ENCODE peak calls at places on chromosomes 2 and 18, in five cellular contexts. One of them, this sample, is unnamed.

GRCh38 chr2:42973771-42974170 is 181.4 kb upstream of the HAAO start:
- DNase-seq in effector memory CD4-positive, alpha-beta T cell: no peak
- DNase-seq in cardiac muscle cell: peak
- DNase-seq in heart left ventricle: peak
- DNase-seq in testis: no peak
- DNase-seq in this sample: no peak

GRCh38 chr2:167928434-167928833 is 319.0 kb downstream of the STK39 start:
- DNase-seq in effector memory CD4-positive, alpha-beta T cell: no peak
- DNase-seq in cardiac muscle cell: no peak
- DNase-seq in heart left ventricle: no peak
- DNase-seq in testis: no peak
- DNase-seq in this sample: no peak

GRCh38 chr2:10935953-10936942 is 24.5 kb downstream of the KCNF1 start:
- DNase-seq in effector memory CD4-positive, alpha-beta T cell: no peak
- DNase-seq in cardiac muscle cell: no peak
- DNase-seq in heart left ventricle: no peak
- DNase-seq in testis: no peak
- DNase-seq in this sample: no peak

GRCh38 chr18:54949588-54949987 is 9.7 kb downstream of the CCDC68 start:
- DNase-seq in effector memory CD4-positive, alpha-beta T cell: no peak
- DNase-seq in cardiac muscle cell: no peak
- DNase-seq in heart left ventricle: no peak
- DNase-seq in testis: no peak
- DNase-seq in this sample: no peak

GRCh38 chr2:134175834-134176233 is 78.0 kb upstream of the MGAT5 start:
- DNase-seq in effector memory CD4-positive, alpha-beta T cell: no peak
- DNase-seq in cardiac muscle cell: no peak
- DNase-seq in heart left ventricle: no peak
- DNase-seq in testis: no peak
- DNase-seq in this sample: no peak

GRCh38 chr2:80303825-80304521 is 579 bp downstream of the LRRTM1 start:
- DNase-seq in effector memory CD4-positive, alpha-beta T cell: no peak
- DNase-seq in cardiac muscle cell: peak
- DNase-seq in heart left ventricle: no peak
- DNase-seq in testis: no peak
- DNase-seq in this sample: no peak

GRCh38 chr2:200585340-200585729 is 479 bp upstream of the AOX1 start:
- DNase-seq in effector memory CD4-positive, alpha-beta T cell: no peak
- DNase-seq in cardiac muscle cell: no peak
- DNase-seq in heart left ventricle: no peak
- DNase-seq in testis: no peak
- DNase-seq in this sample: no peak

GRCh38 chr2:8148260-8148880 is 533.5 kb upstream of the ID2 start:
- DNase-seq in effector memory CD4-positive, alpha-beta T cell: no peak
- DNase-seq in cardiac muscle cell: no peak
- DNase-seq in heart left ventricle: no peak
- DNase-seq in testis: no peak
- DNase-seq in this sample: no peak

GRCh38 chr2:96499061-96499960 is 5.8 kb downstream of the NEURL3 start:
- DNase-seq in effector memory CD4-positive, alpha-beta T cell: no peak
- DNase-seq in cardiac muscle cell: no peak
- DNase-seq in heart left ventricle: no peak
- DNase-seq in testis: no peak
- DNase-seq in this sample: no peak

GRCh38 chr2:71531522-71532047 is 78.2 kb downstream of the DYSF start:
- DNase-seq in effector memory CD4-positive, alpha-beta T cell: no peak
- DNase-seq in cardiac muscle cell: no peak
- DNase-seq in heart left ventricle: no peak
- DNase-seq in testis: no peak
- DNase-seq in this sample: no peak

GRCh38 chr18:1663879-1664705 is 759.4 kb downstream of the ADCYAP1 start:
- DNase-seq in effector memory CD4-positive, alpha-beta T cell: no peak
- DNase-seq in cardiac muscle cell: peak
- DNase-seq in heart left ventricle: peak
- DNase-seq in testis: peak
- DNase-seq in this sample: peak

GRCh38 chr2:26925100-26925791 is 45.2 kb upstream of the MAPRE3 start:
- DNase-seq in effector memory CD4-positive, alpha-beta T cell: no peak
- DNase-seq in cardiac muscle cell: peak
- DNase-seq in heart left ventricle: no peak
- DNase-seq in testis: no peak
- DNase-seq in this sample: no peak

DNA sequence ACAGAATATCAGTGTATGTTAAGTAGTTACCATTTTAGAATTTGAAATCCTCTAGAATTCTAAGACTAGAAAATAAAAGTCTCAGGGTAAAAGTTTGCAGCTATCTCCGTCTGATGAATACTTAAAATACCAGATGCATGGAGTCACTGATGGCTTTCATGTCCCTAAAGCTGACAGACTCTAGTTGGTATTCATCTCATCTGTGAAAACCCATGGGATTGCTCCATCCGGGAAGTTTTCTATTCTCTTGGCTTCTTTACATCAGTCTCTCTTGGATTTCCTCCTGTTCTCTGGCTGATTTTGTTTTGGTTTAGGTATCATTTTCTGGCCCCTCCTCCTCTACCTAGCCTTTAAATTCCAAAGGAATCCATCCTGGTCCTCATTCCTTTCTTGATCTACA is 465.6 kb upstream of the POU3F3 start:
- DNase-seq in effector memory CD4-positive, alpha-beta T cell: no peak
- DNase-seq in cardiac muscle cell: no peak
- DNase-seq in heart left ventricle: no peak
- DNase-seq in testis: no peak
- DNase-seq in this sample: no peak
- H3K27ac ChIP-seq in effector memory CD4-positive, alpha-beta T cell: no peak
- H3K27ac ChIP-seq in cardiac muscle cell: no peak
- H3K27ac ChIP-seq in heart left ventricle: no peak
- H3K27ac ChIP-seq in testis: no peak
- H3K27ac ChIP-seq in this sample: no peak

GRCh38 chr18:58578321-58578720 is 50.6 kb downstream of the ALPK2 start:
- DNase-seq in effector memory CD4-positive, alpha-beta T cell: no peak
- DNase-seq in cardiac muscle cell: peak
- DNase-seq in heart left ventricle: no peak
- DNase-seq in testis: no peak
- DNase-seq in this sample: no peak

GRCh38 chr18:58580623-58581022 is 48.3 kb downstream of the ALPK2 start:
- DNase-seq in effector memory CD4-positive, alpha-beta T cell: no peak
- DNase-seq in cardiac muscle cell: peak
- DNase-seq in heart left ventricle: no peak
- DNase-seq in testis: no peak
- DNase-seq in this sample: no peak

GRCh38 chr18:58580078-58580477 is 48.8 kb downstream of the ALPK2 start:
- DNase-seq in effector memory CD4-positive, alpha-beta T cell: no peak
- DNase-seq in cardiac muscle cell: no peak
- DNase-seq in heart left ventricle: no peak
- DNase-seq in testis: no peak
- DNase-seq in this sample: no peak

GRCh38 chr18:58578835-58579560 is 49.9 kb downstream of the ALPK2 start:
- DNase-seq in effector memory CD4-positive, alpha-beta T cell: no peak
- DNase-seq in cardiac muscle cell: peak
- DNase-seq in heart left ventricle: no peak
- DNase-seq in testis: no peak
- DNase-seq in this sample: no peak

DNA sequence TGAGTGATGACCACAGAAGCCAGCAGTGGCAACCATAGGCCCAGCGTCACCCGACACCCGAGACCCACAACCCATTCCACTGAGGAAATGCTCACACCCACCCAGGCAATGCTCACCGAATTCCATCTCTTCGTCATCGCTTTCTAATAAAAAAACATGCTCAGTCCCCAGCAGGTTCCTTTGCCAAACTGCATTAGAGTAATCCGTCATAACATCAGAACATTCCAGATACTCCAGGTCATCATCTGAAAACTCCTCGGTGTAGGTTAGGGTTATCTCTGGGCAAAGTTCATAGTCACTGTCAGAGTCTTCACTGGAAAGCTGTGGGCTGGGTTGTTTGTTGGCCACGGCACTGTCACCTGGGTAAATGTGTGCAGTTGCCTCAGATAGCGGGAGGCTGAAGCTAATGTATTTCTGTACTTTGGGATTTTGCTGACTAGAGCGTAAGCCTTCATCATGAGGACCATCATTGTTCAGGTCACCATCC is 49.3 kb downstream of the ALPK2 start:
- DNase-seq in effector memory CD4-positive, alpha-beta T cell: no peak
- DNase-seq in cardiac muscle cell: no peak
- DNase-seq in heart left ventricle: no peak
- DNase-seq in testis: no peak
- DNase-seq in this sample: no peak
- H3K27ac ChIP-seq in effector memory CD4-positive, alpha-beta T cell: no peak
- H3K27ac ChIP-seq in cardiac muscle cell: peak
- H3K27ac ChIP-seq in heart left ventricle: no peak
- H3K27ac ChIP-seq in testis: no peak
- H3K27ac ChIP-seq in this sample: no peak

GRCh38 chr2:88751770-88752169 is 60.3 kb downstream of the RPIA start:
- DNase-seq in effector memory CD4-positive, alpha-beta T cell: no peak
- DNase-seq in cardiac muscle cell: no peak
- DNase-seq in heart left ventricle: no peak
- DNase-seq in testis: no peak
- DNase-seq in this sample: no peak

GRCh38 chr2:88748005-88748404 is 56.5 kb downstream of the RPIA start:
- DNase-seq in effector memory CD4-positive, alpha-beta T cell: no peak
- DNase-seq in cardiac muscle cell: no peak
- DNase-seq in heart left ventricle: no peak
- DNase-seq in testis: no peak
- DNase-seq in this sample: no peak

GRCh38 chr2:88746929-88747490 is 55.5 kb downstream of the RPIA start:
- DNase-seq in effector memory CD4-positive, alpha-beta T cell: no peak
- DNase-seq in cardiac muscle cell: no peak
- DNase-seq in heart left ventricle: no peak
- DNase-seq in testis: no peak
- DNase-seq in this sample: no peak
- H3K27ac ChIP-seq in effector memory CD4-positive, alpha-beta T cell: no peak
- H3K27ac ChIP-seq in cardiac muscle cell: no peak
- H3K27ac ChIP-seq in heart left ventricle: no peak
- H3K27ac ChIP-seq in testis: no peak
- H3K27ac ChIP-seq in this sample: no peak

DNA sequence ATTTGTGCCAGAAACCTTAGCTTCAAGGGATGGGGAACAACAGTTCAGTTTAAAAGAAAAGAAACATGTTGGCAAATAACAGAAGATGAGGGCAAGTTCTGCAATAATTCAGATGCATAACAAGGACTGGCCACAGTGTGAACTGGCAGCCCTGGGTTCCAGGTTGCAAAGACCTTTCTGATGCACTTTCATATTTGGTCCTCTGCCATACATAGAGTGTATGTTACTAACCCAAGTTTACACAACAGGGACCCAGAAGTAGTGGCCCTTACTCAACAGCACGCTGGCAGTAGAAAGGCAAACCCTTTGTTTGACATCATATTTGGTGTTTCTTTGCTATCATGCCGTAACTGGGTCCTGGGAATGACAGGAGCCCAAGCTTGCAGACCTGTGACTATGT is 94.4 kb downstream of the MBP start:
- DNase-seq in effector memory CD4-positive, alpha-beta T cell: no peak
- DNase-seq in cardiac muscle cell: no peak
- DNase-seq in heart left ventricle: no peak
- DNase-seq in testis: no peak
- DNase-seq in this sample: no peak
- H3K27ac ChIP-seq in effector memory CD4-positive, alpha-beta T cell: no peak
- H3K27ac ChIP-seq in cardiac muscle cell: no peak
- H3K27ac ChIP-seq in heart left ventricle: no peak
- H3K27ac ChIP-seq in testis: no peak
- H3K27ac ChIP-seq in this sample: no peak

DNA sequence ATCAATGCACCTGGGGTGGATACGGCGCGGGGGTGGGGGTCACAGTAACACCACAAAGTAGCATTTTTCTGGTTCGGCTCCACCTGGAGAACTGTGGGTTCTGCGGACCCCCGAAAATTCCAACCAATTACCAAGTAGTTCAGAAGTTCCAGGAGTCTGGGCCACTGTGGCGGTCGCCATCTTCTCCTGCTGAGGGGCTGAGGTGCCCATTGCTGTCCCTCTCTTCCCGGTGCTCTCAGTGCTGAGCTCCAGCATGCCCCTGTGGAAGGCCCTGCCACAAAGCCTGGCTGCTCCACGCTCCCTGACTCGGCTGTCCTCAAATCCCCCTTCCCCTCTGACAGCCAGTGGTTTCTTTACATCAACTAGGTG is 79.3 kb downstream of the GFPT1 start:
- DNase-seq in effector memory CD4-positive, alpha-beta T cell: no peak
- DNase-seq in cardiac muscle cell: no peak
- DNase-seq in heart left ventricle: peak
- DNase-seq in testis: no peak
- DNase-seq in this sample: no peak
- H3K27ac ChIP-seq in effector memory CD4-positive, alpha-beta T cell: no peak
- H3K27ac ChIP-seq in cardiac muscle cell: no peak
- H3K27ac ChIP-seq in heart left ventricle: peak
- H3K27ac ChIP-seq in testis: no peak
- H3K27ac ChIP-seq in this sample: peak

GRCh38 chr2:148876589-148877402 is 1.8 kb downstream of the KIF5C start:
- DNase-seq in effector memory CD4-positive, alpha-beta T cell: peak
- DNase-seq in cardiac muscle cell: peak
- DNase-seq in heart left ventricle: peak
- DNase-seq in testis: peak
- DNase-seq in this sample: peak

GRCh38 chr2:148875387-148876051 is 492 bp downstream of the KIF5C start:
- DNase-seq in effector memory CD4-positive, alpha-beta T cell: no peak
- DNase-seq in cardiac muscle cell: no peak
- DNase-seq in heart left ventricle: peak
- DNase-seq in testis: no peak
- DNase-seq in this sample: no peak

GRCh38 chr2:148877403-148877740 is 2.3 kb downstream of the KIF5C start:
- DNase-seq in effector memory CD4-positive, alpha-beta T cell: no peak
- DNase-seq in cardiac muscle cell: no peak
- DNase-seq in heart left ventricle: no peak
- DNase-seq in testis: peak
- DNase-seq in this sample: no peak

GRCh38 chr2:148874868-148875341 is at the start of gene KIF5C:
- DNase-seq in effector memory CD4-positive, alpha-beta T cell: peak
- DNase-seq in cardiac muscle cell: peak
- DNase-seq in heart left ventricle: peak
- DNase-seq in testis: peak
- DNase-seq in this sample: peak

DNA sequence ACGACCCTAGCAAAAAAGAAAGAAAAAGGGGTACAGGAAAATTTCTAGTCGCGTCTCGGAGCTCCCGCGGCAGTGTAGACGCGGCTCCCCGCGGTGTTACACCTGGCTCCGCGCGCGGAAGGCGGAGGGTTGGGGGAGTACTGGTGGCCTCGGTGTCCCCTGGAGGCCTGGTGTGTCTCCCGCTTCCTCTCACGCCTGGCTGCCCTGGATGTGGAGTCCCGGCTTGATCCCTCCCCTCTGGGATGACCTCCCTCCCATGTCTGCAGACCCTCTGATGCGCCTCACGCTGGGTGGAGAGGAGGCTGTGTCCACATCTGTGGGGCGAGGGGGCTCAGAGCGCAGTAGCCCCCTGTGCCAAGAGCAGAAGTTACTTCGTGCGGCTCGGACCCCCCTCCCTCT is 1.2 kb downstream of the KIF5C start:
- DNase-seq in effector memory CD4-positive, alpha-beta T cell: peak
- DNase-seq in cardiac muscle cell: peak
- DNase-seq in heart left ventricle: no peak
- DNase-seq in testis: no peak
- DNase-seq in this sample: peak
- H3K27ac ChIP-seq in effector memory CD4-positive, alpha-beta T cell: peak
- H3K27ac ChIP-seq in cardiac muscle cell: no peak
- H3K27ac ChIP-seq in heart left ventricle: no peak
- H3K27ac ChIP-seq in testis: peak
- H3K27ac ChIP-seq in this sample: no peak

GRCh38 chr2:169050476-169051240 is 18.7 kb upstream of the DHRS9 start:
- DNase-seq in effector memory CD4-positive, alpha-beta T cell: no peak
- DNase-seq in cardiac muscle cell: no peak
- DNase-seq in heart left ventricle: no peak
- DNase-seq in testis: no peak
- DNase-seq in this sample: no peak
- H3K27ac ChIP-seq in effector memory CD4-positive, alpha-beta T cell: no peak
- H3K27ac ChIP-seq in cardiac muscle cell: no peak
- H3K27ac ChIP-seq in heart left ventricle: no peak
- H3K27ac ChIP-seq in testis: no peak
- H3K27ac ChIP-seq in this sample: no peak

GRCh38 chr2:174972924-174973323 is 32.3 kb downstream of the CHN1 start:
- DNase-seq in effector memory CD4-positive, alpha-beta T cell: no peak
- DNase-seq in cardiac muscle cell: no peak
- DNase-seq in heart left ventricle: no peak
- DNase-seq in testis: no peak
- DNase-seq in this sample: no peak
- H3K27ac ChIP-seq in effector memory CD4-positive, alpha-beta T cell: no peak
- H3K27ac ChIP-seq in cardiac muscle cell: no peak
- H3K27ac ChIP-seq in heart left ventricle: no peak
- H3K27ac ChIP-seq in testis: no peak
- H3K27ac ChIP-seq in this sample: no peak